ENCODE peak calls at places on chromosomes 3 and 15, in six cellular contexts. M is endodermal cell, N is HEK293T, O is AG08395, G is AML-193, B is aorta. Q is an unnamed sample.

GRCh38 chr15:28885630-28886430 is at the start of gene APBA2:
- DNase-seq in B (no peak), N (peak), O (no peak), M (peak), G (no peak), Q (peak)

GRCh38 chr3:103403191-103403590 is 968.4 kb downstream of the ZPLD1 start:
- DNase-seq in G (no peak), N (no peak), B (no peak), M (no peak), O (no peak), Q (no peak)

GRCh38 chr15:99409097-99409473 is 156.7 kb upstream of the MEF2A start:
- DNase-seq in O (peak), B (peak), N (no peak), G (peak), M (peak), Q (peak)

GRCh38 chr3:48739955-48740823 is 23.2 kb upstream of the IP6K2 start:
- DNase-seq in N (peak), O (peak), G (peak), B (peak), M (peak), Q (peak)

GRCh38 chr3:105707009-105707408 is 161.8 kb downstream of the CBLB start:
- DNase-seq in O (no peak), B (no peak), M (no peak), G (no peak), N (no peak), Q (no peak)

GRCh38 chr3:48274452-48274851 is 33.5 kb downstream of the ZNF589 start:
- DNase-seq in G (no peak), M (no peak), B (no peak), N (no peak), O (no peak), Q (no peak)

GRCh38 chr15:50876260-50876988 is 32.1 kb upstream of the AP4E1 start:
- DNase-seq in M (no peak), N (no peak), B (no peak), O (no peak), G (no peak), Q (no peak)

GRCh38 chr3:179713643-179714090 is 60.8 kb downstream of the USP13 start:
- DNase-seq in N (no peak), O (peak), M (no peak), G (no peak), B (no peak), Q (peak)

GRCh38 chr3:55559651-55560423 is 72.7 kb upstream of the WNT5A start:
- DNase-seq in G (no peak), M (no peak), N (no peak), O (no peak), B (no peak), Q (no peak)

GRCh38 chr3:114079761-114080160 is 23.2 kb downstream of the QTRT2 start:
- DNase-seq in M (no peak), G (no peak), B (no peak), N (no peak), O (no peak), Q (peak)

GRCh38 chr3:45055411-45056143 is 29.5 kb downstream of the CLEC3B start:
- DNase-seq in N (no peak), B (no peak), O (no peak), M (peak), G (peak), Q (peak)

GRCh38 chr15:52011711-52012144 is 7.3 kb upstream of the MAPK6 start:
- DNase-seq in G (no peak), N (no peak), O (no peak), B (no peak), M (no peak), Q (peak)

GRCh38 chr3:195048059-195048905 is 222.7 kb downstream of the XXYLT1 start:
- DNase-seq in O (no peak), G (no peak), M (peak), N (no peak), B (peak), Q (no peak)

GRCh38 chr3:64260391-64260790 is 35.1 kb upstream of the PRICKLE2 start:
- DNase-seq in N (no peak), M (no peak), G (no peak), O (no peak), B (no peak), Q (no peak)

GRCh38 chr3:160450846-160451245 is 1.3 kb upstream of the TRIM59 start:
- DNase-seq in G (no peak), B (no peak), N (no peak), O (peak), M (no peak), Q (peak)

GRCh38 chr3:12663311-12663935 is 494 bp downstream of the RAF1 start:
- DNase-seq in B (peak), N (no peak), O (peak), M (no peak), G (no peak), Q (peak)

GRCh38 chr3:126130081-126130855 is 46.3 kb upstream of the SLC41A3 start:
- DNase-seq in G (no peak), O (no peak), N (no peak), M (peak), B (peak), Q (no peak)

GRCh38 chr15:77810180-77810579 is 177.5 kb upstream of the LINGO1 start:
- DNase-seq in G (no peak), O (no peak), N (no peak), M (no peak), B (no peak), Q (no peak)

GRCh38 chr3:194741916-194742315 is 56.2 kb downstream of the FAM43A start:
- DNase-seq in M (no peak), O (no peak), B (no peak), N (no peak), G (no peak), Q (no peak)

GRCh38 chr3:38556640-38557358 is 60.7 kb downstream of the EXOG start:
- DNase-seq in N (no peak), M (peak), B (no peak), O (no peak), G (no peak), Q (no peak)

GRCh38 chr3:21294768-21295167 is 456.2 kb downstream of the ZNF385D start:
- DNase-seq in N (no peak), M (no peak), G (no peak), B (no peak), O (peak), Q (peak)

GRCh38 chr3:152183473-152183872 is 85.3 kb upstream of the MBNL1 start:
- DNase-seq in M (peak), O (no peak), G (peak), N (peak), B (no peak), Q (peak)

GRCh38 chr15:98872777-98873176 is 134.8 kb downstream of the PGPEP1L start:
- DNase-seq in O (no peak), B (no peak), N (no peak), G (no peak), M (no peak), Q (no peak)

GRCh38 chr3:141487419-141488345 is 855 bp downstream of the RASA2 start:
- DNase-seq in M (peak), O (peak), G (peak), B (peak), N (peak), Q (peak)

GRCh38 chr3:47007001-47007400 is 27.5 kb downstream of the NBEAL2 start:
- DNase-seq in N (no peak), B (no peak), G (no peak), O (no peak), M (no peak), Q (no peak)

Q was measured in fibroblast of pulmonary artery.